ENCODE peak calls at places on chromosomes 3 and 15, in seven cellular contexts. One of them, this sample, is unnamed.

GRCh38 chr15:59456114-59456513 is 18.1 kb downstream of the FAM81A start:
- DNase-seq in AG04450: no peak
- DNase-seq in HFFc6: no peak
- DNase-seq in IMR-90: no peak
- DNase-seq in H9: no peak
- DNase-seq in HCT116: peak; percentile 8
- DNase-seq in body of pancreas: peak; percentile 69
- DNase-seq in this sample: no peak

GRCh38 chr3:23738946-23739345 is 66.8 kb upstream of the UBE2E1 start:
- DNase-seq in IMR-90: peak; percentile 17
- DNase-seq in HFFc6: peak; percentile 11
- DNase-seq in body of pancreas: no peak
- DNase-seq in AG04450: no peak
- DNase-seq in HCT116: peak; percentile 74
- DNase-seq in H9: no peak
- DNase-seq in this sample: no peak

GRCh38 chr3:76724706-76725105 is 315.2 kb upstream of the ROBO2 start:
- DNase-seq in IMR-90: no peak
- DNase-seq in body of pancreas: no peak
- DNase-seq in HCT116: no peak
- DNase-seq in HFFc6: no peak
- DNase-seq in H9: no peak
- DNase-seq in AG04450: no peak
- DNase-seq in this sample: no peak

GRCh38 chr3:123353852-123354238 is 95.0 kb downstream of the ADCY5 start:
- DNase-seq in HFFc6: peak; percentile 38
- DNase-seq in HCT116: no peak
- DNase-seq in H9: no peak
- DNase-seq in AG04450: no peak
- DNase-seq in body of pancreas: no peak
- DNase-seq in IMR-90: peak; percentile 66
- DNase-seq in this sample: no peak

GRCh38 chr15:85462029-85462428 is 81.6 kb downstream of the AKAP13 start:
- DNase-seq in H9: no peak
- DNase-seq in HCT116: no peak
- DNase-seq in IMR-90: no peak
- DNase-seq in HFFc6: no peak
- DNase-seq in AG04450: no peak
- DNase-seq in body of pancreas: no peak
- DNase-seq in this sample: no peak

GRCh38 chr15:70707901-70708300 is 55.5 kb downstream of the UACA start:
- DNase-seq in H9: no peak
- DNase-seq in AG04450: no peak
- DNase-seq in HFFc6: no peak
- DNase-seq in body of pancreas: no peak
- DNase-seq in IMR-90: no peak
- DNase-seq in HCT116: no peak
- DNase-seq in this sample: no peak

GRCh38 chr15:28969511-28970085 is 83.8 kb downstream of the APBA2 start:
- DNase-seq in body of pancreas: no peak
- DNase-seq in HCT116: no peak
- DNase-seq in H9: no peak
- DNase-seq in HFFc6: no peak
- DNase-seq in IMR-90: no peak
- DNase-seq in AG04450: no peak
- DNase-seq in this sample: peak; percentile 70

GRCh38 chr3:12959395-12959794 is 113.8 kb downstream of the IQSEC1 start:
- DNase-seq in HCT116: no peak
- DNase-seq in H9: no peak
- DNase-seq in AG04450: no peak
- DNase-seq in HFFc6: no peak
- DNase-seq in IMR-90: no peak
- DNase-seq in body of pancreas: no peak
- DNase-seq in this sample: no peak

GRCh38 chr3:138434875-138435772 is 708 bp downstream of the ESYT3 start:
- DNase-seq in H9: peak; percentile 47
- DNase-seq in IMR-90: no peak
- DNase-seq in HCT116: no peak
- DNase-seq in HFFc6: no peak
- DNase-seq in body of pancreas: peak; percentile 39
- DNase-seq in AG04450: no peak
- DNase-seq in this sample: no peak

GRCh38 chr3:147630921-147631320 is 221.8 kb downstream of the ZIC1 start:
- DNase-seq in IMR-90: no peak
- DNase-seq in HCT116: no peak
- DNase-seq in HFFc6: no peak
- DNase-seq in AG04450: no peak
- DNase-seq in body of pancreas: no peak
- DNase-seq in H9: no peak
- DNase-seq in this sample: no peak

GRCh38 chr3:123733341-123733740 is 148.5 kb upstream of the HACD2 start:
- DNase-seq in AG04450: no peak
- DNase-seq in HFFc6: no peak
- DNase-seq in IMR-90: no peak
- DNase-seq in body of pancreas: no peak
- DNase-seq in HCT116: no peak
- DNase-seq in H9: no peak
- DNase-seq in this sample: no peak

GRCh38 chr3:14150491-14151230 is 25.8 kb downstream of the TMEM43 start:
- DNase-seq in H9: peak; percentile 12
- DNase-seq in body of pancreas: no peak
- DNase-seq in HFFc6: no peak
- DNase-seq in IMR-90: peak; percentile 35
- DNase-seq in AG04450: no peak
- DNase-seq in HCT116: no peak
- DNase-seq in this sample: no peak

GRCh38 chr15:26179906-26180305 is 316.8 kb upstream of the ATP10A start:
- DNase-seq in HCT116: no peak
- DNase-seq in AG04450: no peak
- DNase-seq in HFFc6: peak; percentile 9
- DNase-seq in H9: peak; percentile 91
- DNase-seq in IMR-90: no peak
- DNase-seq in body of pancreas: no peak
- DNase-seq in this sample: no peak

GRCh38 chr15:69476704-69477473 is 24.3 kb downstream of the RPLP1 start:
- DNase-seq in HCT116: no peak
- DNase-seq in H9: no peak
- DNase-seq in IMR-90: no peak
- DNase-seq in AG04450: no peak
- DNase-seq in body of pancreas: no peak
- DNase-seq in HFFc6: no peak
- DNase-seq in this sample: no peak

GRCh38 chr3:167671878-167672427 is 18.2 kb upstream of the WDR49 start:
- DNase-seq in AG04450: no peak
- DNase-seq in H9: no peak
- DNase-seq in HCT116: no peak
- DNase-seq in body of pancreas: no peak
- DNase-seq in IMR-90: no peak
- DNase-seq in HFFc6: no peak
- DNase-seq in this sample: no peak

GRCh38 chr3:167662919-167663400 is 9.2 kb upstream of the WDR49 start:
- DNase-seq in IMR-90: no peak
- DNase-seq in body of pancreas: no peak
- DNase-seq in HFFc6: no peak
- DNase-seq in H9: no peak
- DNase-seq in HCT116: no peak
- DNase-seq in AG04450: no peak
- DNase-seq in this sample: no peak

GRCh38 chr3:167673221-167673620 is 19.5 kb upstream of the WDR49 start:
- DNase-seq in body of pancreas: no peak
- DNase-seq in HCT116: no peak
- DNase-seq in H9: no peak
- DNase-seq in AG04450: no peak
- DNase-seq in IMR-90: no peak
- DNase-seq in HFFc6: no peak
- DNase-seq in this sample: no peak

GRCh38 chr3:167669699-167670098 is 16.0 kb upstream of the WDR49 start:
- DNase-seq in IMR-90: no peak
- DNase-seq in H9: no peak
- DNase-seq in HFFc6: no peak
- DNase-seq in AG04450: no peak
- DNase-seq in body of pancreas: no peak
- DNase-seq in HCT116: no peak
- DNase-seq in this sample: no peak

GRCh38 chr3:167668651-167669050 is 14.9 kb upstream of the WDR49 start:
- DNase-seq in IMR-90: no peak
- DNase-seq in body of pancreas: no peak
- DNase-seq in HCT116: no peak
- DNase-seq in AG04450: no peak
- DNase-seq in H9: no peak
- DNase-seq in HFFc6: no peak
- DNase-seq in this sample: no peak
- TF ChIP-seq CTCF in IMR-90: no peak
- TF ChIP-seq CTCF in body of pancreas: no peak
- TF ChIP-seq CTCF in HCT116: no peak
- TF ChIP-seq CTCF in AG04450: no peak
- TF ChIP-seq CTCF in H9: no peak
- TF ChIP-seq CTCF in HFFc6: no peak
- TF ChIP-seq CTCF in this sample: no peak

GRCh38 chr15:71808311-71809020 is 1.9 kb upstream of the NR2E3 start:
- DNase-seq in HFFc6: no peak
- DNase-seq in IMR-90: no peak
- DNase-seq in body of pancreas: no peak
- DNase-seq in H9: no peak
- DNase-seq in HCT116: no peak
- DNase-seq in AG04450: no peak
- DNase-seq in this sample: peak; percentile 72

GRCh38 chr15:71807125-71807629 is 3.2 kb upstream of the NR2E3 start:
- DNase-seq in HCT116: no peak
- DNase-seq in HFFc6: no peak
- DNase-seq in AG04450: no peak
- DNase-seq in body of pancreas: no peak
- DNase-seq in H9: peak; percentile 65
- DNase-seq in IMR-90: no peak
- DNase-seq in this sample: no peak

GRCh38 chr15:71809346-71809745 is 1.0 kb upstream of the NR2E3 start:
- DNase-seq in H9: no peak
- DNase-seq in HCT116: no peak
- DNase-seq in HFFc6: no peak
- DNase-seq in AG04450: no peak
- DNase-seq in IMR-90: no peak
- DNase-seq in body of pancreas: no peak
- DNase-seq in this sample: no peak

GRCh38 chr15:71806452-71806931 is 3.9 kb upstream of the NR2E3 start:
- DNase-seq in IMR-90: peak; percentile 69
- DNase-seq in HFFc6: peak; percentile 41
- DNase-seq in HCT116: no peak
- DNase-seq in H9: no peak
- DNase-seq in body of pancreas: no peak
- DNase-seq in AG04450: no peak
- DNase-seq in this sample: no peak

DNA sequence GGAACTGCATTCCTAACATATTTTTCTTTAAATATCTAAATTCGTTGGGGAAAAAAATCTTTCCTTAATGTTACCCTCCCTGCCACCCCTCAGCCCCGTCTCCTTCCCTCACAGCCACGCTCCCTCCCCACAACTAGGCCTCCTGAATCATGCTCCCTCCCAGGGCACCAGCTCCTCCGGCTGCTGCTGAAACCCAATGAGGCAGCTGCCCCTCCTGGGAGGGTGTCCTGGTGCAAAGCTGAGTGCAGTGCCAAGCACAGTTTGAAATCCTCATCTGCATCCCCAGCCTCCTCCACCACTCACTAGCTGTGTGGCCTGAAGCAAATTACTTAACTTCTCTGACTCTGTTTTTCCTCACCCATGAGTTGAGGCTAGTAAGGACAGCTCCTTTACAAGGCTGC is 2.7 kb upstream of the NR2E3 start:
- DNase-seq in IMR-90: peak; percentile 33
- DNase-seq in H9: no peak
- DNase-seq in HFFc6: peak; percentile 35
- DNase-seq in HCT116: no peak
- DNase-seq in body of pancreas: no peak
- DNase-seq in AG04450: no peak
- DNase-seq in this sample: no peak
- TF ChIP-seq CTCF in IMR-90: no peak
- TF ChIP-seq CTCF in H9: no peak
- TF ChIP-seq CTCF in HFFc6: no peak
- TF ChIP-seq CTCF in HCT116: no peak
- TF ChIP-seq CTCF in body of pancreas: no peak
- TF ChIP-seq CTCF in AG04450: no peak
- TF ChIP-seq CTCF in this sample: no peak

GRCh38 chr3:181721369-181721768 is 9.6 kb downstream of the SOX2 start:
- DNase-seq in body of pancreas: no peak
- DNase-seq in HCT116: no peak
- DNase-seq in H9: no peak
- DNase-seq in IMR-90: no peak
- DNase-seq in HFFc6: no peak
- DNase-seq in AG04450: no peak
- DNase-seq in this sample: no peak
- TF ChIP-seq CTCF in body of pancreas: no peak
- TF ChIP-seq CTCF in HCT116: no peak
- TF ChIP-seq CTCF in H9: no peak
- TF ChIP-seq CTCF in IMR-90: no peak
- TF ChIP-seq CTCF in HFFc6: no peak
- TF ChIP-seq CTCF in AG04450: no peak
- TF ChIP-seq CTCF in this sample: no peak

DNA sequence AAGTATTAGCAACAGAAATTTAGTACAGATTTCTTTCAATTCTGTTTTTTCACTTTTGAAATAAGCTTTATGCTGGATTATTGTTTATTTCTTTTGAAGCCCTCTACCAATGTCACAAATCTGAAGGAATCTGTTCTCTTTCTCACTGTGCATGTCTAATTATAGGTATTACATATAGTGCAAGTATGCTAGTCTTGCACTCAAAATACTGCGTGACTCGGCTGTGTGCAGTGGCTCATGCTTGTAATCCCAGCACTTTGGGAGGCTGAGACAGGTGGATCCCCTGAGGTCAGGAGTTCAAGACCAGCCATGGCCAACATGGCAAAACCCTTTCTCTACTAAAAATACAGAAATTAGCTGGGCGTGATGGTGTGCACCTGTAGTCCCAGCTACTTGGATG is 95.8 kb upstream of the PLAAT1 start:
- DNase-seq in H9: no peak
- DNase-seq in HFFc6: no peak
- DNase-seq in body of pancreas: no peak
- DNase-seq in AG04450: no peak
- DNase-seq in IMR-90: no peak
- DNase-seq in HCT116: no peak
- DNase-seq in this sample: no peak
- TF ChIP-seq CTCF in H9: no peak
- TF ChIP-seq CTCF in HFFc6: no peak
- TF ChIP-seq CTCF in body of pancreas: no peak
- TF ChIP-seq CTCF in AG04450: no peak
- TF ChIP-seq CTCF in IMR-90: no peak
- TF ChIP-seq CTCF in HCT116: no peak
- TF ChIP-seq CTCF in this sample: no peak